ENCODE peak calls at places on chromosomes 7 and 10, in nine cellular contexts. R is ELR, F is dorsolateral prefrontal cortex, U is heart right ventricle, Z is DMS 273 treated with DMSO at 0.1 percent for 48 hours, L is left colon, I is spleen, V is DMS79, G is NCI-H526. Y is an unnamed sample.

GRCh38 chr10:126670886-126671285 is 393 bp upstream of the C10orf90 start:
- DNase-seq in R (no peak), F (peak), U (no peak), Z (no peak), L (no peak), I (no peak), V (no peak), G (no peak), Y (peak)

GRCh38 chr10:84179059-84179710 is 5.6 kb downstream of the GPR15LG start:
- DNase-seq in R (peak), F (no peak), U (no peak), Z (peak), L (peak), I (no peak), V (peak), G (peak), Y (peak)

GRCh38 chr10:6185039-6185716 is 17.6 kb upstream of the PFKFB3 start:
- DNase-seq in R (no peak), F (no peak), U (no peak), Z (no peak), L (no peak), I (peak), V (no peak), G (no peak), Y (no peak)

GRCh38 chr10:69316313-69317059 is 38.2 kb downstream of the HK1 start:
- DNase-seq in R (peak), F (no peak), U (no peak), Z (no peak), L (no peak), I (no peak), V (no peak), G (no peak), Y (peak)

GRCh38 chr7:99190359-99191009 is 17.4 kb downstream of the KPNA7 start:
- DNase-seq in R (no peak), F (no peak), U (no peak), Z (no peak), L (no peak), I (peak), V (no peak), G (no peak), Y (no peak)

GRCh38 chr10:132554991-132555647 is 17.5 kb downstream of the INPP5A start:
- DNase-seq in R (no peak), F (no peak), U (peak), Z (no peak), L (peak), I (peak), V (no peak), G (no peak), Y (no peak)

GRCh38 chr10:15715619-15716227 is 4.0 kb downstream of the ITGA8 start:
- DNase-seq in R (peak), F (no peak), U (no peak), Z (no peak), L (no peak), I (no peak), V (no peak), G (peak), Y (peak)

GRCh38 chr7:20111821-20112542 is 105.2 kb downstream of the MACC1 start:
- DNase-seq in R (no peak), F (no peak), U (no peak), Z (no peak), L (no peak), I (no peak), V (no peak), G (no peak), Y (no peak)

GRCh38 chr7:155948423-155948822 is 136.2 kb upstream of the SHH start:
- DNase-seq in R (no peak), F (no peak), U (no peak), Z (no peak), L (no peak), I (no peak), V (no peak), G (no peak), Y (no peak)

GRCh38 chr7:28840515-28841125 is 117.5 kb downstream of the TRIL start:
- DNase-seq in R (peak), F (no peak), U (no peak), Z (no peak), L (no peak), I (no peak), V (peak), G (peak), Y (no peak)

GRCh38 chr7:98867271-98867701 is 2.5 kb downstream of the TMEM130 start:
- DNase-seq in R (no peak), F (no peak), U (no peak), Z (peak), L (no peak), I (peak), V (no peak), G (peak), Y (no peak)

GRCh38 chr10:96440257-96441125 is 73.2 kb downstream of the TLL2 start:
- DNase-seq in R (no peak), F (no peak), U (no peak), Z (no peak), L (no peak), I (no peak), V (no peak), G (no peak), Y (no peak)

GRCh38 chr7:143388491-143389101 is 7.5 kb downstream of the ZYX start:
- DNase-seq in R (no peak), F (no peak), U (no peak), Z (no peak), L (no peak), I (no peak), V (no peak), G (no peak), Y (no peak)

GRCh38 chr10:42990721-42991441 is 86.0 kb upstream of the RET start:
- DNase-seq in R (no peak), F (peak), U (no peak), Z (no peak), L (no peak), I (peak), V (no peak), G (no peak), Y (no peak)

GRCh38 chr10:116802876-116803275 is 46.4 kb upstream of the ENO4 start:
- DNase-seq in R (no peak), F (no peak), U (no peak), Z (no peak), L (no peak), I (no peak), V (no peak), G (no peak), Y (no peak)

GRCh38 chr7:8434290-8435002 is 1.0 kb downstream of the NXPH1 start:
- DNase-seq in R (no peak), F (no peak), U (no peak), Z (peak), L (no peak), I (peak), V (no peak), G (peak), Y (no peak)

Y was measured in RPMI7951.